ENCODE peak calls at places on chromosome X, in six cellular contexts. U is HFFc6, T is ovary, X is bronchial epithelial cell, A is upper lobe of left lung, K is pancreas. G is an unnamed sample.

GRCh38 chrX:362937-363620 is 23.6 kb downstream of the PPP2R3B start:
- DNase-seq in U (no peak), T (no peak), X (no peak), A (no peak), K (no peak), G (no peak)

GRCh38 chrX:74452199-74452481 is 30.8 kb downstream of the SLC16A2 start:
- DNase-seq in U (no peak), T (no peak), X (no peak), A (no peak), K (no peak), G (no peak)

GRCh38 chrX:122850326-122850725 is 333.8 kb upstream of the GRIA3 start:
- DNase-seq in U (no peak), T (no peak), X (peak; percentile 76), A (no peak), K (no peak), G (no peak)

GRCh38 chrX:26918633-26919032 is 544.5 kb downstream of the PPP4R3C start:
- DNase-seq in U (no peak), T (no peak), X (peak; percentile 5), A (no peak), K (no peak), G (no peak)

GRCh38 chrX:126770179-126770578 is 49.4 kb upstream of the PRR32 start:
- DNase-seq in U (no peak), T (no peak), X (peak; percentile 13), A (no peak), K (no peak), G (no peak)

GRCh38 chrX:100512471-100512870 is 72.3 kb upstream of the TNMD start:
- DNase-seq in U (no peak), T (no peak), X (peak; percentile 18), A (no peak), K (no peak), G (no peak)

GRCh38 chrX:72609313-72609712 is 36.7 kb upstream of the HDAC8 start:
- DNase-seq in U (no peak), T (no peak), X (peak; percentile 28), A (no peak), K (no peak), G (no peak)

GRCh38 chrX:112638691-112639090 is 41.0 kb downstream of the LHFPL1 start:
- DNase-seq in U (no peak), T (no peak), X (no peak), A (no peak), K (no peak), G (no peak)

GRCh38 chrX:130028196-130028595 is 45.8 kb downstream of the BCORL1 start:
- DNase-seq in U (peak; percentile 33), T (no peak), X (peak; percentile 18), A (peak; percentile 50), K (peak; percentile 34), G (peak; percentile 37)

DNA sequence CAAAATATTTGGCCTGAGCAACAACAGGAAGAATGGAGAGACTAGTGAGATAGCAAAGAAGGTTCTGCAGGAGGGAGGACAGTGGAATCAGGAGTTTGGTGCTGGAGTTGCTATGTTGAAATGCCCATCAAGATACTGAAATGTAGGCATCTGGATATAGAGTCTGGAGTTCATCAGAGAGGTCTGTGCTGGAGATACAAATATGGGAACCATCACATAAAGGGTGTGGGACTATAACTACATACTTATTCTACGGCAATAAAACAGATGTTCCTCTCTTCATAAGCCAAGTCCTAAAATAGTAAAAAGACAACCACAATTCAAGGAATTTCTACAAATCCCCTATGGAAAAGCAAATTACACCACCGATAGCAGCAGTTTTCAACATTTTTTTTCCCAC is 1.7 kb downstream of the MED14 start:
- DNase-seq in U (no peak), T (no peak), X (no peak), A (no peak), K (no peak), G (no peak)
- TF ChIP-seq CTCF in U (no peak), T (no peak), X (no peak), A (no peak), K (no peak), G (no peak)

DNA sequence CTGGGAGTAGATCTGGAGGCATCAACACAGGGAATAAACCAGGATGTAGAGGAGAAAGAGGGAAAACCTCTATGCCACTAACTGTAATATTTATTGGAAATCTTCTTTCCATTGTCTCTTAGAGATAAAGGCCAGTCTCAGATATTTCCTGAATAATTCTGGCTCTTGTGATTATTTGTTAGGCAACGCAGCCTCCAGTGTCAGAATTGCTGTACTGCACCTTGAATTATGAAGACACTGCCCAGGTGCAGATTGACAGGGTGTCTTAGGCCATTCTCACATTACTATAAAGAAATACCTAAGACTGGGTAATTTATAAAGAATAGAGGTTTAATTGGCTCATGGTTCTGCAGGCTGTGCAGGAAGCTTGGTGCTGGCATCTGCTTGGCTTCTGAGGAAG is 100.7 kb upstream of the ZDHHC15 start:
- DNase-seq in U (no peak), T (no peak), X (peak; percentile 0), A (no peak), K (no peak), G (no peak)
- TF ChIP-seq CTCF in U (no peak), T (no peak), X (peak; percentile 9), A (no peak), K (no peak), G (no peak)

GRCh38 chrX:68147848-68148247 is 285.4 kb downstream of the OPHN1 start:
- DNase-seq in U (no peak), T (no peak), X (no peak), A (no peak), K (no peak), G (no peak)

DNA sequence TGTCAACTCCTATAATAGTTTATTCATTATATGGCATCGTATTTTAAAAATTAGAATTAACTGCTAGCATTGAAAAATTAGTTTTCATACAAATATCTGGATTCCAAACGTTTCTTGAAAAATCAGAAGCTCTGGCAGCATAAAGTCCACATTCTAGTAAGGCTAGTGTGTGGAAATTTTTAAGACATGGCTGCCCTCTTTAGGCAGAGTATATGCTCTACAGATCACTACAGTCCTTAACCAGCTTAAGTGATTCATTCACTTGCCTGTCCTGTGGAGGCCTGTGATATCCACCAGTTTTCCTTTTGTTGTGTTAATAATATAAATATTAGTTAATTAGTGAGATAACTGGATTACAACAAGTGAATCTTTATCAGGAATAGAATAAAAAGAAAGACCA is 287.2 kb downstream of the OPHN1 start:
- DNase-seq in U (peak; percentile 37), T (no peak), X (peak; percentile 50), A (no peak), K (no peak), G (no peak)
- TF ChIP-seq CTCF in U (peak; percentile 60), T (no peak), X (peak; percentile 28), A (no peak), K (no peak), G (no peak)

GRCh38 chrX:55818673-55819375 is 101.3 kb downstream of the RRAGB start:
- DNase-seq in U (no peak), T (no peak), X (peak; percentile 29), A (no peak), K (no peak), G (no peak)
- TF ChIP-seq CTCF in U (no peak), T (no peak), X (no peak), A (no peak), K (no peak), G (no peak)